ENCODE peak calls at places on chromosomes 1 and 21, in seven cellular contexts. P is NCI-H1417; T is CD4-positive, alpha-beta T cell; G is KG1; R is fibroblast of lung; O is small intestine; F is foreskin keratinocyte. W is an unnamed sample.

GRCh38 chr1:93081716-93082115 is 2.6 kb downstream of the MTF2 start:
- DNase-seq in T (no peak), P (no peak), G (no peak), F (peak; percentile 37), O (no peak), R (peak; percentile 86), W (no peak)

GRCh38 chr21:44395260-44395659 is 41.8 kb downstream of the TRPM2 start:
- DNase-seq in T (no peak), O (no peak), G (no peak), R (no peak), F (no peak), P (no peak), W (no peak)

GRCh38 chr1:232993555-232993954 is 43.1 kb downstream of the NTPCR start:
- DNase-seq in F (no peak), G (no peak), P (no peak), R (no peak), O (no peak), T (no peak), W (no peak)

GRCh38 chr1:246647513-246647912 is 76.7 kb upstream of the SCCPDH start:
- DNase-seq in T (no peak), R (no peak), F (no peak), O (no peak), G (no peak), P (no peak), W (no peak)

GRCh38 chr21:43810505-43811261 is 21.3 kb downstream of the RRP1 start:
- DNase-seq in R (peak; percentile 55), G (peak; percentile 49), F (no peak), O (peak; percentile 86), T (peak; percentile 86), P (peak; percentile 82), W (peak; percentile 51)

GRCh38 chr1:146032613-146033219 is 11.2 kb upstream of the HJV start:
- DNase-seq in R (peak; percentile 58), P (peak; percentile 73), T (no peak), O (peak; percentile 65), G (peak; percentile 26), F (peak; percentile 12), W (no peak)

GRCh38 chr1:22888320-22889075 is 84.2 kb downstream of the LACTBL1 start:
- DNase-seq in T (no peak), G (no peak), R (peak; percentile 51), F (no peak), P (no peak), O (no peak), W (no peak)

GRCh38 chr1:208326033-208326432 is 81.8 kb upstream of the PLXNA2 start:
- DNase-seq in O (peak; percentile 26), F (no peak), T (no peak), R (no peak), P (no peak), G (no peak), W (no peak)